ENCODE peak calls at places on chromosome 1, in four cellular contexts. F is WTC11, K is GM12878, I is K562. Y is an unnamed sample.

GRCh38 chr1:115761601-115762302 is 6.8 kb downstream of the CASQ2 start:
- DNase-seq in I (no peak), F (no peak), K (no peak), Y (no peak)

GRCh38 chr1:96837817-96838216 is 116.2 kb downstream of the PTBP2 start:
- DNase-seq in F (no peak), K (no peak), I (peak), Y (no peak)

GRCh38 chr1:153790996-153791855 is 16.0 kb downstream of the SLC27A3 start:
- DNase-seq in F (no peak), K (peak), I (peak), Y (no peak)

GRCh38 chr1:8902765-8903164 is 24.3 kb upstream of the ENO1 start:
- DNase-seq in F (no peak), I (peak), K (no peak), Y (no peak)

GRCh38 chr1:173050865-173051264 is at the start of gene TNFSF18:
- DNase-seq in F (no peak), I (no peak), K (no peak), Y (no peak)

GRCh38 chr1:203342192-203342940 is 8.6 kb downstream of the FMOD start:
- DNase-seq in I (peak), F (peak), K (no peak), Y (peak)

GRCh38 chr1:117174851-117175250 is 35.9 kb downstream of the VTCN1 start:
- DNase-seq in I (no peak), K (no peak), F (peak), Y (no peak)

GRCh38 chr1:10338047-10338446 is 60.8 kb upstream of the PGD start:
- DNase-seq in K (no peak), I (peak), F (peak), Y (peak)

GRCh38 chr1:113943028-113943811 is 14.1 kb downstream of the HIPK1 start:
- DNase-seq in K (no peak), I (no peak), F (no peak), Y (no peak)

GRCh38 chr1:20184997-20185833 is 681 bp upstream of the UBXN10 start:
- DNase-seq in I (peak), K (no peak), F (no peak), Y (no peak)

GRCh38 chr1:231803353-231803752 is 176.8 kb downstream of the DISC1 start:
- DNase-seq in F (no peak), K (no peak), I (no peak), Y (no peak)

GRCh38 chr1:213659580-213660547 is 327.9 kb upstream of the PROX1 start:
- DNase-seq in I (no peak), F (no peak), K (no peak), Y (no peak)

GRCh38 chr1:46248122-46248920 is 758 bp downstream of the RAD54L start:
- DNase-seq in F (peak), K (no peak), I (peak), Y (peak)

GRCh38 chr1:54177726-54178125 is 22.1 kb downstream of the CYB5RL start:
- DNase-seq in I (no peak), F (no peak), K (no peak), Y (no peak)

GRCh38 chr1:232968396-232968795 is 18.0 kb downstream of the NTPCR start:
- DNase-seq in I (no peak), K (no peak), F (no peak), Y (no peak)

GRCh38 chr1:100308777-100309176 is 42.8 kb downstream of the RTCA start:
- DNase-seq in F (no peak), I (no peak), K (no peak), Y (no peak)

GRCh38 chr1:97680894-97681293 is 239.9 kb downstream of the DPYD start:
- DNase-seq in K (no peak), F (no peak), I (no peak), Y (no peak)

GRCh38 chr1:172429324-172430127 is 9.0 kb downstream of the C1orf105 start:
- DNase-seq in F (peak), K (peak), I (peak), Y (peak)

GRCh38 chr1:214990619-214991018 is 91.9 kb upstream of the KCNK2 start:
- DNase-seq in I (no peak), F (no peak), K (no peak), Y (no peak)

GRCh38 chr1:34759472-34760357 is at the start of gene GJB4:
- DNase-seq in K (no peak), F (no peak), I (no peak), Y (no peak)

GRCh38 chr1:2199042-2199810 is 4.7 kb upstream of the FAAP20 start:
- DNase-seq in I (peak), F (peak), K (peak), Y (peak)

GRCh38 chr1:245923215-245923614 is 583.9 kb downstream of the SMYD3 start:
- DNase-seq in K (no peak), F (no peak), I (no peak), Y (peak)

GRCh38 chr1:222535455-222535854 is 12.4 kb downstream of the HHIPL2 start:
- DNase-seq in I (no peak), F (no peak), K (no peak), Y (no peak)
- TF ChIP-seq CREM in I (peak), F (no peak), K (no peak), Y (no peak)

GRCh38 chr1:234214911-234215892 is 158.1 kb upstream of the COA6 start:
- DNase-seq in K (no peak), I (no peak), F (peak), Y (no peak)

GRCh38 chr1:234219711-234220110 is 153.5 kb upstream of the COA6 start:
- DNase-seq in I (no peak), F (no peak), K (no peak), Y (no peak)

GRCh38 chr1:234216116-234216703 is 157.0 kb upstream of the COA6 start:
- DNase-seq in K (peak), I (no peak), F (no peak), Y (no peak)

GRCh38 chr1:234217316-234217840 is 155.9 kb upstream of the COA6 start:
- DNase-seq in F (no peak), I (no peak), K (no peak), Y (no peak)

GRCh38 chr1:234218078-234218477 is 155.2 kb upstream of the COA6 start:
- DNase-seq in K (no peak), I (no peak), F (no peak), Y (no peak)
- TF ChIP-seq CREM in K (no peak), I (no peak), F (no peak), Y (no peak)

GRCh38 chr1:105172803-105173202 is 1423.1 kb downstream of the AMY1C start:
- DNase-seq in F (no peak), K (no peak), I (no peak), Y (no peak)
- TF ChIP-seq CREM in F (no peak), K (no peak), I (no peak), Y (no peak)

GRCh38 chr1:37989381-37989930 is 366 bp downstream of the SF3A3 start:
- DNase-seq in K (no peak), F (no peak), I (peak), Y (no peak)
- TF ChIP-seq CREM in K (no peak), F (no peak), I (no peak), Y (no peak)